ENCODE peak calls at places on chromosomes 4 and X, in ten cellular contexts. X is fibroblast of villous mesenchyme, D is WERI-Rb-1, R is astrocyte of the spinal cord, U is right atrium auricular region, W is HCT116, Z is fibroblast of lung, S is GM23248, Y is adipocyte, C is SJSA1. G is an unnamed sample.

GRCh38 chr4:21948347-21949072 is at the start of gene KCNIP4:
- DNase-seq in X (peak), D (peak), R (peak), U (no peak), W (no peak), Z (peak), S (peak), Y (peak), C (no peak), G (peak)

GRCh38 chrX:22963186-22963585 is 36.6 kb upstream of the DDX53 start:
- DNase-seq in X (no peak), D (no peak), R (no peak), U (no peak), W (no peak), Z (peak), S (peak), Y (no peak), C (no peak), G (peak)

GRCh38 chr4:74156521-74156920 is 1.4 kb upstream of the MTHFD2L start:
- DNase-seq in X (no peak), D (no peak), R (no peak), U (no peak), W (no peak), Z (no peak), S (peak), Y (no peak), C (no peak), G (no peak)

GRCh38 chr4:80484707-80485106 is 149.2 kb downstream of the CFAP299 start:
- DNase-seq in X (no peak), D (no peak), R (no peak), U (no peak), W (no peak), Z (no peak), S (peak), Y (peak), C (no peak), G (no peak)

GRCh38 chrX:64151911-64152310 is 53.6 kb downstream of the AMER1 start:
- DNase-seq in X (no peak), D (no peak), R (no peak), U (no peak), W (no peak), Z (no peak), S (no peak), Y (no peak), C (no peak), G (no peak)

GRCh38 chr4:41339812-41340809 is 83.4 kb downstream of the UCHL1 start:
- DNase-seq in X (peak), D (peak), R (peak), U (no peak), W (no peak), Z (peak), S (peak), Y (peak), C (no peak), G (peak)

GRCh38 chr4:121800638-121800960 is 524 bp upstream of the EXOSC9 start:
- DNase-seq in X (no peak), D (no peak), R (no peak), U (no peak), W (no peak), Z (no peak), S (no peak), Y (no peak), C (no peak), G (no peak)

GRCh38 chrX:81377329-81377728 is 175.4 kb downstream of the SH3BGRL start:
- DNase-seq in X (peak), D (no peak), R (peak), U (no peak), W (no peak), Z (peak), S (peak), Y (peak), C (no peak), G (peak)

GRCh38 chrX:125205918-125206665 is 113.6 kb upstream of the TEX13C start:
- DNase-seq in X (no peak), D (no peak), R (peak), U (no peak), W (no peak), Z (no peak), S (peak), Y (no peak), C (no peak), G (no peak)

GRCh38 chr4:6222761-6223292 is 22.5 kb upstream of the JAKMIP1 start:
- DNase-seq in X (no peak), D (no peak), R (no peak), U (no peak), W (peak), Z (peak), S (no peak), Y (no peak), C (no peak), G (no peak)

GRCh38 chrX:97126020-97126419 is 242.3 kb downstream of the RPA4 start:
- DNase-seq in X (peak), D (no peak), R (peak), U (no peak), W (no peak), Z (peak), S (peak), Y (peak), C (no peak), G (peak)

GRCh38 chrX:13028871-13029336 is 15.5 kb downstream of the FAM9C start:
- DNase-seq in X (no peak), D (no peak), R (no peak), U (no peak), W (no peak), Z (peak), S (no peak), Y (no peak), C (no peak), G (no peak)

GRCh38 chr4:75672461-75673026 is 667 bp downstream of the G3BP2 start:
- DNase-seq in X (peak), D (peak), R (peak), U (peak), W (peak), Z (peak), S (peak), Y (peak), C (peak), G (peak)

GRCh38 chr4:2929469-2929868 is 33.7 kb downstream of the NOP14 start:
- DNase-seq in X (no peak), D (no peak), R (no peak), U (no peak), W (no peak), Z (no peak), S (no peak), Y (no peak), C (no peak), G (no peak)

GRCh38 chrX:2500091-2500680 is 590 bp downstream of the DHRSX start:
- DNase-seq in X (peak), D (peak), R (peak), U (no peak), W (no peak), Z (peak), S (peak), Y (peak), C (peak), G (peak)

GRCh38 chr4:971670-972500 is 1.5 kb downstream of the DGKQ start:
- DNase-seq in X (no peak), D (peak), R (no peak), U (no peak), W (no peak), Z (no peak), S (peak), Y (no peak), C (no peak), G (no peak)

GRCh38 chr4:6229095-6229494 is 28.7 kb upstream of the JAKMIP1 start:
- DNase-seq in X (no peak), D (peak), R (no peak), U (no peak), W (no peak), Z (no peak), S (no peak), Y (no peak), C (no peak), G (no peak)

GRCh38 chr4:29311231-29311630 is 1408.9 kb upstream of the PCDH7 start:
- DNase-seq in X (no peak), D (no peak), R (peak), U (no peak), W (no peak), Z (peak), S (no peak), Y (peak), C (no peak), G (peak)

GRCh38 chrX:64352084-64352483 is 43.2 kb downstream of the MTMR8 start:
- DNase-seq in X (no peak), D (no peak), R (no peak), U (no peak), W (no peak), Z (no peak), S (no peak), Y (no peak), C (no peak), G (no peak)

GRCh38 chr4:171812377-171813194 is 618 bp upstream of the GALNTL6 start:
- DNase-seq in X (no peak), D (peak), R (no peak), U (no peak), W (no peak), Z (peak), S (no peak), Y (peak), C (no peak), G (peak)

GRCh38 chrX:114841051-114841450 is 176.4 kb downstream of the IL13RA2 start:
- DNase-seq in X (peak), D (no peak), R (peak), U (no peak), W (no peak), Z (peak), S (peak), Y (peak), C (no peak), G (no peak)

GRCh38 chrX:53544936-53545335 is 110.8 kb upstream of the HSD17B10 start:
- DNase-seq in X (no peak), D (no peak), R (no peak), U (no peak), W (no peak), Z (no peak), S (no peak), Y (no peak), C (no peak), G (no peak)

GRCh38 chr4:112765317-112765989 is 128.5 kb downstream of the LARP7 start:
- DNase-seq in X (peak), D (no peak), R (peak), U (no peak), W (peak), Z (peak), S (peak), Y (peak), C (no peak), G (peak)

GRCh38 chrX:41695464-41695863 is 6.7 kb downstream of the GPR34 start:
- DNase-seq in X (peak), D (no peak), R (peak), U (no peak), W (no peak), Z (peak), S (peak), Y (no peak), C (peak), G (no peak)

GRCh38 chr4:184192933-184193332 is 24.7 kb downstream of the ENPP6 start:
- DNase-seq in X (no peak), D (no peak), R (no peak), U (no peak), W (no peak), Z (no peak), S (no peak), Y (no peak), C (no peak), G (no peak)

GRCh38 chr4:69823481-69824186 is 36.3 kb downstream of the SULT1E1 start:
- DNase-seq in X (no peak), D (peak), R (peak), U (no peak), W (peak), Z (no peak), S (peak), Y (peak), C (no peak), G (peak)

GRCh38 chrX:19094654-19095053 is 27.6 kb downstream of the ADGRG2 start:
- DNase-seq in X (no peak), D (no peak), R (no peak), U (no peak), W (no peak), Z (no peak), S (no peak), Y (no peak), C (no peak), G (no peak)

GRCh38 chr4:186159613-186160012 is 31.8 kb upstream of the CYP4V2 start:
- DNase-seq in X (no peak), D (no peak), R (no peak), U (no peak), W (no peak), Z (no peak), S (no peak), Y (no peak), C (no peak), G (no peak)
- H3K4me3 ChIP-seq in X (no peak), D (no peak), R (no peak), U (no peak), W (no peak), Z (no peak), S (no peak), Y (no peak), C (no peak), G (no peak)

DNA sequence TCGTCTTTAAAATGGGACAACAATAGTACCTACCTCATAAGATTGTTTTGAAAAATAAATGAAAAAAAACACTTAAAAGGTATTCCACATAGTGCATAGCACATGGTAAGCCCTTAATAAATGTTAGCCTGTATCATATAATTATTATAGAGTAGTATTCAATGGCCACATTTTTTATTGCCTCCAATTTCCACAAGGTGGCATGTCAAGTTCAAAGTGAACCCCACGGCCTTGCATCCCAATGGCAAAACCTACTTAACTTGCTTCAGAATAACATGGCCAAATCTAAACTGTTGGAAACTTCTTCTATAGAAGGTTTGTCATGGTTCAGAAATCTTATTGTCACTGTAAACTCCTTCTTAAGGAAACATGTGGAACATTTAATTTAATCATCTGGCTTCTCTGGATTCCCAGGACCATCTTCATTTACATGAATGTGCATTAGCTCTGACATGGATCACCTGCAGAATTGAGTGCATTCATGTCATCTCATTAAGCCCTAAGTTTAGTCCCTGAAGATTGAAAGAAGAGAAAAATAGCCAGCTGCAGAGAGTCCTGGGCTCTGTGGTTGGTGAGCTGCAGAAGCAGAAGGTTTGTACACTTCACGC is 60.9 kb downstream of the ANXA3 start:
- DNase-seq in X (peak), D (no peak), R (peak), U (no peak), W (no peak), Z (peak), S (peak), Y (peak), C (no peak), G (peak)
- H3K4me3 ChIP-seq in X (no peak), D (no peak), R (no peak), U (no peak), W (no peak), Z (no peak), S (no peak), Y (no peak), C (no peak), G (no peak)

DNA sequence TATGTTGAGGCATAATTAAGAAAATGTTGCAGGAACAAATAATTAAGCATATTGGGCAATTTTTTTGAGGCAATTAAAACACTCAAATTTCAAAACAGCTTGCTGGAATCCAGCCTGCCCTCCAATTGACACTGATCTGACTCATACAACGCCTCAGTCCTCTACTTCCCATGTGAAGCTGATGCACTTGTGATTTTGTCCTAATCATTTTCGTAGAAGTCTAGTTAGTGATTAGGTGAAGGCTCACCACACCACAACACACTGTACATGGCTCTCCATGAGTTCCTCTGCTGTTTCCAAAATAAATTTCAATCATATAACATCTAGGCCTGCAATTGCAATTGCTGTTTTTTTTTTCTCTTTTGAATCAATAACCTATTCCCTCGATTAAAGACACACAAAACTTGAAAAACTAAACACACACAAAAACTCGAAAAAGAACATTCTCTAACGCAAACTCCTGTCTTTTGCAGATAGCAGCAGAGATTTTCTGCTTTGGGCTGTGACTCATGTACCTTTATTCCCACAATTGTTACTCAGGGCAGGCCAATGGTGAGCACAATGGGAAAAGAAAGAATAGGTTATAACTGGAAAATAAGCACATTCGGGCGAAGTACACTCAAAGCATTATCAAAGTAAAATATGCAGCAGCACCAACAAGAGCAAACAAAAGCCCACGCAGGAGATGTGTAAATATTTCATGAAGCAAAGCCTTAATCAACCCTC is 1.7 kb downstream of the GPRIN3 start:
- DNase-seq in X (peak), D (no peak), R (peak), U (no peak), W (no peak), Z (peak), S (peak), Y (peak), C (no peak), G (peak)
- H3K4me3 ChIP-seq in X (no peak), D (peak), R (no peak), U (peak), W (no peak), Z (no peak), S (no peak), Y (no peak), C (no peak), G (no peak)

GRCh38 chr4:82043081-82043808 is 330.5 kb downstream of the HNRNPD start:
- DNase-seq in X (no peak), D (peak), R (no peak), U (no peak), W (no peak), Z (no peak), S (peak), Y (no peak), C (no peak), G (no peak)
- H3K4me3 ChIP-seq in X (no peak), D (peak), R (no peak), U (no peak), W (no peak), Z (no peak), S (no peak), Y (peak), C (no peak), G (no peak)

GRCh38 chrX:47321978-47322377 is 48.4 kb upstream of the ZNF157 start:
- DNase-seq in X (no peak), D (peak), R (no peak), U (no peak), W (no peak), Z (no peak), S (no peak), Y (no peak), C (no peak), G (no peak)

GRCh38 chrX:47311857-47312774 is 58.3 kb upstream of the ZNF157 start:
- DNase-seq in X (peak), D (peak), R (peak), U (no peak), W (peak), Z (peak), S (peak), Y (peak), C (no peak), G (peak)

GRCh38 chrX:47321386-47321785 is 49.0 kb upstream of the ZNF157 start:
- DNase-seq in X (peak), D (peak), R (peak), U (peak), W (no peak), Z (peak), S (peak), Y (peak), C (no peak), G (peak)

GRCh38 chrX:47313056-47313455 is 57.3 kb upstream of the ZNF157 start:
- DNase-seq in X (no peak), D (no peak), R (no peak), U (no peak), W (no peak), Z (no peak), S (no peak), Y (no peak), C (no peak), G (no peak)

GRCh38 chrX:47316276-47317025 is 53.9 kb upstream of the ZNF157 start:
- DNase-seq in X (peak), D (no peak), R (peak), U (no peak), W (no peak), Z (peak), S (peak), Y (peak), C (no peak), G (peak)
- H3K4me3 ChIP-seq in X (no peak), D (no peak), R (peak), U (no peak), W (no peak), Z (no peak), S (no peak), Y (no peak), C (no peak), G (no peak)

DNA sequence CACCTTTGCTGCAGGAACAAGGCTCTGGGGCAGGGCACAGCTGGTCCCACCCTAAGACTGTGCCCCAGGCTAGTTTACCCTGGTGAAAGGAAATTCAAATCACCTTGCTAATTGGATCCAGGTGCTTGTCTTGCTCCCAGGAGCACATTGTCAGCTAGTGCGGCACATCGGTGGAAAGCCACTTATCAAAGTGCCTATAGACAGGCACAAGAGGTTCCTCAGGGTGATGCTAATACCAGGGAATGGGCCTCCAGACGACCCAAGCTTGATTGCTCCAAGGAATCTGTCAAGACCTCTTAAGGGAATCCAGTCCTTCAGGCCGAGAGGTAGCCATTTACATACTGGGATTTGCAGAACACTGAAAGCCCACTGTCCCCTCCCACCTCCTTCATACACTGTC is 64.5 kb upstream of the PRPS1 start:
- DNase-seq in X (no peak), D (no peak), R (no peak), U (no peak), W (no peak), Z (no peak), S (no peak), Y (no peak), C (no peak), G (no peak)
- H3K4me3 ChIP-seq in X (no peak), D (no peak), R (no peak), U (no peak), W (no peak), Z (no peak), S (no peak), Y (no peak), C (no peak), G (no peak)

GRCh38 chrX:119763175-119763574 is 4.8 kb downstream of the SOWAHD start:
- DNase-seq in X (peak), D (no peak), R (peak), U (no peak), W (no peak), Z (peak), S (peak), Y (peak), C (peak), G (peak)
- H3K4me3 ChIP-seq in X (no peak), D (no peak), R (no peak), U (no peak), W (no peak), Z (no peak), S (peak), Y (no peak), C (no peak), G (no peak)

DNA sequence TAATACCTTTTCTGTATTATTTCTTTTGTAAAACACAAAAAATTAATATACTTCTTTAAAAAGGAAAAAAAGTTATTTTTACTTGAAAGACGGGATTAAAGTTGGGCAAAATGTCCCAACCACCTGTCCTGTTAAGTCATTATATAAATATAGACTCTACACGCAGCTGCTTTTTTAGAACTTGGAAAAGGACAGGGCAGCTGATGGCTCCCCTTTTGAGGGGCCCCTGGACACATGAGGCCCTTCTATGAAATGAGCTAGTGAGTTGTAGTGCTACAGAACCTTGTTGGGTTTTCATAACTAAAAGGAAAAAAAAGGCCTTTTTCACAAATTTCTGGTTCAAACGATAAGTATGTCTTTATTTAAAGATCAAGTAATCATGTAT is 603 bp upstream of the BEX2 start:
- DNase-seq in X (no peak), D (no peak), R (no peak), U (no peak), W (no peak), Z (no peak), S (no peak), Y (no peak), C (no peak), G (no peak)
- H3K4me3 ChIP-seq in X (no peak), D (no peak), R (no peak), U (no peak), W (peak), Z (no peak), S (no peak), Y (no peak), C (no peak), G (no peak)